ENCODE peak calls at places on chromosomes 11 and 22, in five cellular contexts. One of them, this sample, is unnamed.

GRCh38 chr11:11381471-11382100 is 28.5 kb upstream of the CSNK2A3 start:
- DNase-seq in naive thymus-derived CD4-positive, alpha-beta T cell: no peak
- DNase-seq in OCI-LY7: no peak
- DNase-seq in pancreas: no peak
- DNase-seq in endodermal cell: peak; percentile 13
- DNase-seq in this sample: no peak

GRCh38 chr11:9386086-9386485 is 1.6 kb downstream of the IPO7 start:
- DNase-seq in naive thymus-derived CD4-positive, alpha-beta T cell: no peak
- DNase-seq in OCI-LY7: no peak
- DNase-seq in pancreas: no peak
- DNase-seq in endodermal cell: no peak
- DNase-seq in this sample: no peak

GRCh38 chr22:42700355-42700754 is 20.3 kb downstream of the A4GALT start:
- DNase-seq in naive thymus-derived CD4-positive, alpha-beta T cell: no peak
- DNase-seq in OCI-LY7: no peak
- DNase-seq in pancreas: no peak
- DNase-seq in endodermal cell: no peak
- DNase-seq in this sample: no peak

GRCh38 chr11:110091995-110092576 is 1.1 kb upstream of the ZC3H12C start:
- DNase-seq in naive thymus-derived CD4-positive, alpha-beta T cell: no peak
- DNase-seq in OCI-LY7: no peak
- DNase-seq in pancreas: no peak
- DNase-seq in endodermal cell: no peak
- DNase-seq in this sample: no peak

GRCh38 chr22:45233386-45233785 is 7.3 kb downstream of the KIAA0930 start:
- DNase-seq in naive thymus-derived CD4-positive, alpha-beta T cell: no peak
- DNase-seq in OCI-LY7: no peak
- DNase-seq in pancreas: no peak
- DNase-seq in endodermal cell: no peak
- DNase-seq in this sample: no peak

GRCh38 chr22:23520875-23521441 is 59.1 kb downstream of the IGLL1 start:
- DNase-seq in naive thymus-derived CD4-positive, alpha-beta T cell: no peak
- DNase-seq in OCI-LY7: no peak
- DNase-seq in pancreas: no peak
- DNase-seq in endodermal cell: no peak
- DNase-seq in this sample: no peak

GRCh38 chr11:27385245-27385644 is 22.2 kb upstream of the CCDC34 start:
- DNase-seq in naive thymus-derived CD4-positive, alpha-beta T cell: no peak
- DNase-seq in OCI-LY7: no peak
- DNase-seq in pancreas: no peak
- DNase-seq in endodermal cell: no peak
- DNase-seq in this sample: no peak

GRCh38 chr11:8913961-8914660 is 3.1 kb downstream of the AKIP1 start:
- DNase-seq in naive thymus-derived CD4-positive, alpha-beta T cell: no peak
- DNase-seq in OCI-LY7: peak; percentile 70
- DNase-seq in pancreas: no peak
- DNase-seq in endodermal cell: peak; percentile 87
- DNase-seq in this sample: no peak

GRCh38 chr11:12303431-12304149 is 73.8 kb upstream of the PARVA start:
- DNase-seq in naive thymus-derived CD4-positive, alpha-beta T cell: no peak
- DNase-seq in OCI-LY7: no peak
- DNase-seq in pancreas: no peak
- DNase-seq in endodermal cell: no peak
- DNase-seq in this sample: no peak

GRCh38 chr22:17969732-17970131 is 54.6 kb downstream of the MICAL3 start:
- DNase-seq in naive thymus-derived CD4-positive, alpha-beta T cell: no peak
- DNase-seq in OCI-LY7: no peak
- DNase-seq in pancreas: no peak
- DNase-seq in endodermal cell: no peak
- DNase-seq in this sample: no peak

GRCh38 chr11:95939091-95939490 is 15.2 kb upstream of the MTMR2 start:
- DNase-seq in naive thymus-derived CD4-positive, alpha-beta T cell: no peak
- DNase-seq in OCI-LY7: no peak
- DNase-seq in pancreas: no peak
- DNase-seq in endodermal cell: no peak
- DNase-seq in this sample: no peak

GRCh38 chr11:130037058-130037457 is 32.6 kb upstream of the APLP2 start:
- DNase-seq in naive thymus-derived CD4-positive, alpha-beta T cell: no peak
- DNase-seq in OCI-LY7: no peak
- DNase-seq in pancreas: no peak
- DNase-seq in endodermal cell: no peak
- DNase-seq in this sample: no peak

GRCh38 chr11:129225190-129225589 is 33.1 kb upstream of the ARHGAP32 start:
- DNase-seq in naive thymus-derived CD4-positive, alpha-beta T cell: no peak
- DNase-seq in OCI-LY7: no peak
- DNase-seq in pancreas: no peak
- DNase-seq in endodermal cell: no peak
- DNase-seq in this sample: no peak

GRCh38 chr11:130913268-130913667 is 3.0 kb downstream of the SNX19 start:
- DNase-seq in naive thymus-derived CD4-positive, alpha-beta T cell: no peak
- DNase-seq in OCI-LY7: no peak
- DNase-seq in pancreas: no peak
- DNase-seq in endodermal cell: no peak
- DNase-seq in this sample: no peak

GRCh38 chr22:39634530-39635399 is 64.2 kb downstream of the CACNA1I start:
- DNase-seq in naive thymus-derived CD4-positive, alpha-beta T cell: no peak
- DNase-seq in OCI-LY7: no peak
- DNase-seq in pancreas: no peak
- DNase-seq in endodermal cell: peak; percentile 75
- DNase-seq in this sample: no peak

GRCh38 chr22:37162221-37163095 is 12.7 kb upstream of the IL2RB start:
- DNase-seq in naive thymus-derived CD4-positive, alpha-beta T cell: no peak
- DNase-seq in OCI-LY7: no peak
- DNase-seq in pancreas: no peak
- DNase-seq in endodermal cell: no peak
- DNase-seq in this sample: peak; percentile 41

GRCh38 chr11:132395434-132395833 is 1025.0 kb downstream of the NTM start:
- DNase-seq in naive thymus-derived CD4-positive, alpha-beta T cell: no peak
- DNase-seq in OCI-LY7: no peak
- DNase-seq in pancreas: no peak
- DNase-seq in endodermal cell: no peak
- DNase-seq in this sample: no peak
- H3K9me3 ChIP-seq in naive thymus-derived CD4-positive, alpha-beta T cell: no peaks in the 10 kb centered on the region
- H3K9me3 ChIP-seq in OCI-LY7: no peaks in the 10 kb centered on the region
- H3K9me3 ChIP-seq in pancreas: no peaks in the 10 kb centered on the region
- H3K9me3 ChIP-seq in endodermal cell: peaks cover 7% of the 10 kb centered on the region
- H3K9me3 ChIP-seq in this sample: no peaks in the 10 kb centered on the region

DNA sequence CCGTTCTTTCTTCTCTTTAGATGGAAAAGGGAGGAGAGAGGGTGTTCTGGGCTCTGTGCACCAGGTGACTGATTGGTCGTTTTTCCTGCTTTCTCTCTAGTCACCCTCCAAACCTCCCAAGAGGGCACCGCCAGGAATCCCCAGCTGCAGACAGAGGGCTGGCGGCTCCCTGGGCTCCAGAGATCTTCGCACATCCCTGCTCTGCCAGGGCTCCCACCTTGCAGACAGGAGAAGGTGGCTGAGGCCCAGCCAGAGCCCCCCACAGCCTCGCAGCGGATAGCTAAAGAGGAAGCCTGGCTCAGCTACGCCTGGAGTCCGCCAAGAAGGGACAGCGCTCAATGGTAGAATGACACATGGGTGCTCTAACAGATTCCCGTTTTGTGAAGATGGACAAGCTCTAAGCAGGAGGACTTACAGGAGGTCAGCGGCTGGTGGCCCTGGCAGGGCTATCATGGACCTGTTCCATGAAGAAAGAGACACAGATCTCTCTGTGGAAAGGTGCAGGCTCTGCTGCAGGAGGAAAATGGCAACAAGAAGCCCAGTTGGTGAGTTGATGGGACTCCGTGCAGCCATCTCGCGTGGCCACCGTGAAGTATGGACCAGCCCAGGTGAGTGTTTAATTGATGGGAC is 976.9 kb downstream of the BRD1 start:
- DNase-seq in naive thymus-derived CD4-positive, alpha-beta T cell: no peak
- DNase-seq in OCI-LY7: no peak
- DNase-seq in pancreas: no peak
- DNase-seq in endodermal cell: peak; percentile 26
- DNase-seq in this sample: no peak
- H3K9me3 ChIP-seq in naive thymus-derived CD4-positive, alpha-beta T cell: no peaks in the 10 kb centered on the region
- H3K9me3 ChIP-seq in OCI-LY7: no peaks in the 10 kb centered on the region
- H3K9me3 ChIP-seq in pancreas: no peaks in the 10 kb centered on the region
- H3K9me3 ChIP-seq in endodermal cell: no peaks in the 10 kb centered on the region
- H3K9me3 ChIP-seq in this sample: no peaks in the 10 kb centered on the region

DNA sequence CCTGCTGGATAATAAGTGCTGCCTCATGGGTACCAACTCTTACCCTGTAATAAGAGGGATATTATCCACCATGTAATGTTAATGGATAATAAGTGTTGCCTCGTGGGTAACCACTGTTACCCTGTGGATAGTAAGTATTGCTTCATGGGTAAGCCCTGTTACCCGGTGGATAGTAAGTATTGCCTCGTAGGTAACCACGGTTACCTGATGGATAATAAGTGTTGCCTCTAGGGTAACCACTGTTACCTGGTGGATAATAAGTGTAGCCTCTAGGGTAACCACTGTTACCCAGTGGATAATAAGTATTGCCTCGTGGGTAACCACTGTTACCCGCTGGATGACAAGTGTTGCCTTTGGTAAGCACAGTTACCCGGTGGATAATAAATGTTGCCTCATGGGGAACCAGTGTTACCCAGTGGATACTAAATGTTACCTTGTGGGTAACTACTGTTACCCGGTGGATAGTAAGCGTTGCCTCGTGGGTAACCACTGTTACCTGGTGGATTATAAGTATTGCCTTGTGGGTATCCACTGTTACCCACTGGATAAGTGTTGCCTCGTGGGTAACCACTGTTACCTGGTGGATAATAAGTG is 18.6 kb upstream of the NXPE4 start:
- DNase-seq in naive thymus-derived CD4-positive, alpha-beta T cell: no peak
- DNase-seq in OCI-LY7: no peak
- DNase-seq in pancreas: no peak
- DNase-seq in endodermal cell: no peak
- DNase-seq in this sample: no peak
- H3K9me3 ChIP-seq in naive thymus-derived CD4-positive, alpha-beta T cell: no peaks in the 10 kb centered on the region
- H3K9me3 ChIP-seq in OCI-LY7: peaks cover 41% of the 10 kb centered on the region
- H3K9me3 ChIP-seq in pancreas: no peaks in the 10 kb centered on the region
- H3K9me3 ChIP-seq in endodermal cell: peaks cover 95% of the 10 kb centered on the region
- H3K9me3 ChIP-seq in this sample: peaks cover 3% of the 10 kb centered on the region

DNA sequence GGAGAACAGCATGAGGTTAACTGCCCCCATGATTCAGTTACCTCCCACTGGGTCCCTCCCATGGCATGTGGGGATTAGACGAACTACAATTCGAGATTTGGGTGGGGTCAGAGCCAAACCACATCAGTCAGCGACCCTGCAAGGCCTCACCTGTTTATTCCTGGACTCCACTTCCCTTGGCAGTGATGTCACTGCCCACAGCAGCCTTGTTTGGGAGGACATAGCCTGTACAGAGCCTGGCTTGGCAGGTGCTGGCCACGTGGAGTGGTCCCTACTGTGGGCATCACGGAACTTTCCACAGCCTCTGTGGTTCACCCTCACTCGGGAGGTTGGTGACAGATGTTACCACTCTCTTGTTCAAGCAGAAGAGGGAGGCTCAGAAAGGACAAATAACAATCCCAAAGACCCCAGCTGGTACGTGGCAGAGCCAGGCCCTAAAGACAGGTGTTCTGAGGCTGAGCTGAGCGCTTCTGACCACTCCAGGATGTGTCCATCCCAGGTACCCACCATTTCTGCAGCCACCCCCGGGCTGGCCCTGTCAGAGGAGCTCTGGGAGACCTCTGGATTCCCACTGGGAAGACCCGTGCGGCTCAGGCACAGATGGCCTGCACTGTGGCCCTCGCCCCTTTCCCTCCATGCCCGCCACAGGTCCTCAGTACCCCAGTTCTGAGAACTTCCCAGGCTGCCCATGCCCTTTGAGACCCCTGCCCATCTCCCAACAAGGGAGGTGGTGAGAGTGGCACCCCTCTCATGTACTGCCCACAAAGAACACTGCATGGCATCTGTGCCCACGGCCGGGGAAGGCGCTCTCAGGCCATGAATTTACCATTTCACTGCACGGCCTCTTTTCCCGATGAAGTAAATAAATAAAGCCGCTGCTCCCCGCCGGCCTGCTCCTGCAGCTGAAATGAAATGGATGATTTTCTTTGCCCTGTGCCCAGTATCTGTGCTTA is 605.8 kb downstream of the TBC1D22A start:
- DNase-seq in naive thymus-derived CD4-positive, alpha-beta T cell: no peak
- DNase-seq in OCI-LY7: no peak
- DNase-seq in pancreas: no peak
- DNase-seq in endodermal cell: peak; percentile 14
- DNase-seq in this sample: no peak
- H3K9me3 ChIP-seq in naive thymus-derived CD4-positive, alpha-beta T cell: no peaks in the 10 kb centered on the region
- H3K9me3 ChIP-seq in OCI-LY7: no peaks in the 10 kb centered on the region
- H3K9me3 ChIP-seq in pancreas: no peaks in the 10 kb centered on the region
- H3K9me3 ChIP-seq in endodermal cell: peaks cover 78% of the 10 kb centered on the region
- H3K9me3 ChIP-seq in this sample: no peaks in the 10 kb centered on the region